ENCODE peak calls at places on chromosomes 2 and 18, in four cellular contexts. One of them, this sample, is unnamed.

GRCh38 chr2:10477443-10478297 is 29.5 kb upstream of the ODC1 start:
- DNase-seq in upper lobe of right lung: peak; percentile 47
- DNase-seq in sciatic nerve: no peak
- DNase-seq in mucosa of descending colon: no peak
- DNase-seq in this sample: peak; percentile 57

GRCh38 chr2:127810156-127810636 is 775 bp downstream of the WDR33 start:
- DNase-seq in upper lobe of right lung: no peak
- DNase-seq in mucosa of descending colon: peak; percentile 45
- DNase-seq in sciatic nerve: no peak
- DNase-seq in this sample: no peak

GRCh38 chr2:101152195-101153076 is 1.3 kb upstream of the TBC1D8 start:
- DNase-seq in upper lobe of right lung: peak; percentile 70
- DNase-seq in sciatic nerve: peak; percentile 64
- DNase-seq in mucosa of descending colon: peak; percentile 69
- DNase-seq in this sample: peak; percentile 77

GRCh38 chr2:235983016-235983415 is 185.2 kb downstream of the GBX2 start:
- DNase-seq in mucosa of descending colon: no peak
- DNase-seq in sciatic nerve: peak; percentile 44
- DNase-seq in upper lobe of right lung: no peak
- DNase-seq in this sample: no peak

GRCh38 chr2:120108049-120108448 is 95.2 kb downstream of the EPB41L5 start:
- DNase-seq in mucosa of descending colon: peak; percentile 84
- DNase-seq in upper lobe of right lung: no peak
- DNase-seq in sciatic nerve: no peak
- DNase-seq in this sample: no peak

GRCh38 chr2:33620-34019 is 12.7 kb downstream of the FAM110C start:
- DNase-seq in upper lobe of right lung: no peak
- DNase-seq in mucosa of descending colon: peak; percentile 75
- DNase-seq in sciatic nerve: no peak
- DNase-seq in this sample: no peak

GRCh38 chr18:46718501-46719341 is 38.1 kb downstream of the ST8SIA5 start:
- DNase-seq in mucosa of descending colon: no peak
- DNase-seq in sciatic nerve: no peak
- DNase-seq in upper lobe of right lung: no peak
- DNase-seq in this sample: no peak

GRCh38 chr18:79542876-79543750 is 136.5 kb upstream of the CTDP1 start:
- DNase-seq in mucosa of descending colon: no peak
- DNase-seq in upper lobe of right lung: peak; percentile 55
- DNase-seq in sciatic nerve: peak; percentile 51
- DNase-seq in this sample: no peak

GRCh38 chr2:10941383-10941782 is 29.6 kb downstream of the KCNF1 start:
- DNase-seq in upper lobe of right lung: no peak
- DNase-seq in sciatic nerve: no peak
- DNase-seq in mucosa of descending colon: no peak
- DNase-seq in this sample: no peak

GRCh38 chr2:172012688-172013358 is 13.1 kb downstream of the METAP1D start:
- DNase-seq in sciatic nerve: no peak
- DNase-seq in upper lobe of right lung: no peak
- DNase-seq in mucosa of descending colon: no peak
- DNase-seq in this sample: no peak

This sample was measured in cardiac septum.